ENCODE peak calls at places on chromosomes 3 and 15, in eight cellular contexts. P is cardiac muscle cell; C is Peyer's patch; S is heart left ventricle; B is CD4-positive, alpha-beta T cell; E is heart right ventricle; G is body of pancreas; A is IMR-90. F is an unnamed sample.

GRCh38 chr3:13501527-13501926 is 21.4 kb downstream of the HDAC11 start:
- DNase-seq in G (no peak), B (no peak), P (no peak), C (no peak), E (no peak), A (no peak), S (peak), F (no peak)

GRCh38 chr3:61158676-61159075 is 92.6 kb downstream of the FHIT start:
- DNase-seq in E (no peak), A (no peak), C (no peak), P (no peak), S (no peak), G (no peak), B (no peak), F (no peak)

GRCh38 chr3:124363451-124363850 is 366.8 kb upstream of the UMPS start:
- DNase-seq in P (no peak), A (peak), B (no peak), G (no peak), C (no peak), S (no peak), E (no peak), F (no peak)

GRCh38 chr3:94587291-94587690 is 524.4 kb downstream of the NSUN3 start:
- DNase-seq in A (no peak), C (no peak), S (no peak), P (no peak), E (no peak), G (no peak), B (no peak), F (no peak)

GRCh38 chr3:29186982-29187718 is 93.7 kb upstream of the RBMS3 start:
- DNase-seq in A (peak), G (no peak), E (no peak), C (no peak), S (no peak), B (no peak), P (no peak), F (no peak)

GRCh38 chr15:54582863-54583643 is 604.8 kb downstream of the UNC13C start:
- DNase-seq in G (no peak), B (no peak), C (no peak), S (no peak), A (no peak), E (no peak), P (no peak), F (no peak)

GRCh38 chr3:47162695-47163022 is 1.3 kb downstream of the SETD2 start:
- DNase-seq in A (peak), P (no peak), E (no peak), S (no peak), G (no peak), B (no peak), C (no peak), F (no peak)

GRCh38 chr15:86001200-86001599 is 78.5 kb upstream of the AGBL1 start:
- DNase-seq in B (no peak), A (no peak), S (no peak), G (no peak), P (no peak), C (no peak), E (no peak), F (no peak)

GRCh38 chr15:70625438-70625837 is 137.9 kb downstream of the UACA start:
- DNase-seq in S (no peak), P (no peak), C (no peak), E (no peak), B (no peak), G (no peak), A (no peak), F (no peak)

GRCh38 chr3:178794711-178795110 is 258.5 kb downstream of the KCNMB2 start:
- DNase-seq in A (no peak), B (no peak), G (no peak), P (no peak), C (no peak), E (no peak), S (no peak), F (no peak)

GRCh38 chr15:31080618-31081017 is 20.9 kb downstream of the TRPM1 start:
- DNase-seq in G (peak), A (no peak), S (peak), B (peak), C (peak), E (peak), P (peak), F (no peak)

GRCh38 chr3:171967932-171968678 is 71.3 kb upstream of the FNDC3B start:
- DNase-seq in G (no peak), A (peak), B (no peak), E (peak), C (no peak), P (no peak), S (no peak), F (no peak)

GRCh38 chr15:71559098-71559497 is 251.3 kb upstream of the NR2E3 start:
- DNase-seq in C (no peak), G (no peak), B (no peak), A (peak), P (no peak), E (no peak), S (no peak), F (no peak)

GRCh38 chr3:134350861-134351311 is 23.4 kb downstream of the AMOTL2 start:
- DNase-seq in A (no peak), E (no peak), P (no peak), G (peak), S (no peak), B (no peak), C (no peak), F (no peak)

GRCh38 chr3:98855811-98856400 is 45.6 kb downstream of the DCBLD2 start:
- DNase-seq in E (no peak), G (no peak), S (no peak), A (peak), C (no peak), B (no peak), P (no peak), F (no peak)

GRCh38 chr3:177640319-177640997 is 443.2 kb upstream of the TBL1XR1 start:
- DNase-seq in P (no peak), B (no peak), E (no peak), G (no peak), A (no peak), S (no peak), C (no peak), F (no peak)

GRCh38 chr3:191499307-191500125 is 38.6 kb downstream of the PYDC2 start:
- DNase-seq in P (peak), S (peak), B (no peak), C (no peak), G (peak), A (peak), E (peak), F (no peak)

GRCh38 chr15:43903864-43904290 is 77.1 kb downstream of the WDR76 start:
- DNase-seq in B (peak), S (no peak), C (peak), E (peak), G (peak), P (peak), A (peak), F (no peak)

GRCh38 chr15:85488997-85489396 is 108.6 kb downstream of the AKAP13 start:
- DNase-seq in A (no peak), P (no peak), S (no peak), G (no peak), C (no peak), E (no peak), B (no peak), F (no peak)

GRCh38 chr3:67529337-67529736 is 125.1 kb downstream of the SUCLG2 start:
- DNase-seq in G (no peak), P (no peak), B (no peak), C (no peak), S (no peak), A (no peak), E (no peak), F (no peak)

GRCh38 chr3:126024049-126024854 is 55.3 kb downstream of the ROPN1B start:
- DNase-seq in E (no peak), B (no peak), C (no peak), A (no peak), G (no peak), P (no peak), S (no peak), F (no peak)

GRCh38 chr3:192022412-192022811 is 561.4 kb downstream of the PYDC2 start:
- DNase-seq in C (no peak), B (no peak), G (no peak), P (no peak), E (no peak), A (no peak), S (no peak), F (no peak)

GRCh38 chr3:30597769-30598134 is 8.6 kb upstream of the TGFBR2 start:
- DNase-seq in A (no peak), B (no peak), E (no peak), G (no peak), C (no peak), P (no peak), S (no peak), F (no peak)

GRCh38 chr3:30602946-30603345 is 3.5 kb upstream of the TGFBR2 start:
- DNase-seq in S (no peak), P (no peak), C (no peak), A (no peak), G (no peak), B (no peak), E (no peak), F (no peak)

GRCh38 chr3:30597131-30597768 is 9.2 kb upstream of the TGFBR2 start:
- DNase-seq in B (no peak), G (peak), P (no peak), S (no peak), E (no peak), A (peak), C (no peak), F (no peak)

GRCh38 chr3:30598663-30599545 is 7.5 kb upstream of the TGFBR2 start:
- DNase-seq in B (no peak), A (no peak), P (no peak), S (no peak), E (no peak), C (no peak), G (no peak), F (no peak)

DNA sequence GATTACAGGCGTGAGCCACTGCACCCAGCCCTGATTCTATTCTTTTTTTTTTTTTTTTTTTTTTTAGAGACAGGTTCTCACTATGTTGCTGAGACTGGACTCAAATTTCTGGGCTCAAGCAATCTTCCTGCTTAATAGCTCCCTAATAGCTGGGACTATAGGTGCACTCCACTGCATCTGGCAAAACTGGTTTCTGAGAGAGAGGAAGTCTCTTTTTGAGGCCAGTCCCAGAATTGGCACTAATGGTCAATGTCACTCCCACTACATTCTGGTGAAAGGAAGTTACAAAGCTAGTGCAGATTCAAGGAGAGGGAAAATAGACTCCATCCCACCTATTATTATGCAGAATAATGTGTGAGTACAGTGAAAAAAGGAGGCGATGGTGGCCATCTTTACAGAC is 5.8 kb upstream of the TGFBR2 start:
- DNase-seq in E (no peak), S (no peak), P (no peak), A (no peak), C (no peak), B (no peak), G (no peak), F (no peak)
- H3K27ac ChIP-seq in E (no peak), S (no peak), P (no peak), A (no peak), C (no peak), B (no peak), G (no peak), F (no peak)

DNA sequence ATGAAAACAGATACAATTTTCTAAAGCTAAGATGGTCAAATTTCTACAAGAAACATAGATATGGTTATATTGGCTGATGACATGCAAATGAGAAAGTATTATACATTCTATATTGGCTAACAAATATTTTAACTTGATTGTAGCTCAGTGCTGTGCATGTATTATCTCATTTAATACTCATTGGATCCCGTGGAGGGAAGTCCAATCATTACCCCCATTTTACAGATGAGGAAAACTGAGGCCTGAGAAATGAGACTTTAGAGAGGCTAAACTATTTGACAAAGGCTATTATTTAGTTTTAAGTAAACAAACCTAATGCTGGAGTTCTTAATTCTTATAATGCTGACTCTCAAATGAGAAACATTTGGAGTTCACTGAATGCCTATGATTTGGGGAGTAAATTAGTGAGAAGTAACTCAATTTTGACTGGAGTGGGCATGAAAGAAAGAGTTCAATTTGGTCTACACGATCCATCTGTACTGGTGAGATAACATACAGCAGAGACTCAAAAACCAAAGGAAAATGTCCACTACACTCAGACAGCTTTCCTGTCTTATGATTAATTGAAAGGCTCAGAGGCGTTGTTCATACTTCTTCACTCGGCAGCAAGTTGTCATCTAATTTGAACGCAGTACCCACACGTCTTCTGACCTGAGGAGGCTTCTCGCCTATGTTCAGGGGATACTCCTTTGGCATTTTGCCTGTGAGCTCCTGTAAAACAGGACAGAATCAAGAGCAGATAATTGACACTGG is 72.2 kb upstream of the LMOD3 start:
- DNase-seq in G (no peak), B (no peak), S (no peak), E (no peak), P (no peak), A (no peak), C (no peak), F (no peak)
- H3K27ac ChIP-seq in G (no peak), B (no peak), S (no peak), E (no peak), P (no peak), A (no peak), C (no peak), F (no peak)

GRCh38 chr15:64938192-64938591 is 26.5 kb downstream of the ANKDD1A start:
- DNase-seq in C (no peak), P (no peak), E (no peak), S (no peak), G (no peak), B (no peak), A (peak), F (no peak)
- H3K27ac ChIP-seq in C (no peak), P (no peak), E (no peak), S (no peak), G (no peak), B (no peak), A (no peak), F (no peak)

DNA sequence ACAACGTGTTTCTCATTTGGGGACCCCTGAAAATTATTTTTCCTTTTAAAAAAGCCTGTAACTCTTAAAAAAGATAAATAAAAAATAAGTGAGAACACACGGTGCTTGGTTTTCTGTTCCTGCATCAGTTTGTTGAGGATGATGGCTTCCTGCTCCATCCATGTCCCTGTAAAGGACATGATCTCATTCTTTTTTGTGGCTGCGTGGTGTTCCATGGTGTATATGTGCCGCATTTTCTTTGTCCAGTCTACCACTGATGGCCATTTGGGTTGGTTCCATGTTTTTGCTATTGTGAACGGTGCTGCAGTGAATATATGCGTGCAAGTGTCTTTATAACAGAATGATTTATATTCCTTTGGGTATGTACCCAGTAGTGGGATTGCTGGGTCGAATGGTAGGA is 2.3 kb downstream of the TSPAN3 start:
- DNase-seq in B (no peak), E (no peak), G (no peak), S (no peak), P (no peak), C (no peak), A (no peak), F (no peak)
- H3K27ac ChIP-seq in B (no peak), E (no peak), G (peak), S (no peak), P (no peak), C (peak), A (no peak), F (no peak)

GRCh38 chr3:183697610-183698317 is at the start of gene YEATS2:
- DNase-seq in G (peak), P (peak), S (peak), A (peak), B (peak), C (peak), E (peak), F (peak)

GRCh38 chr3:183698760-183699159 is 1.2 kb downstream of the YEATS2 start:
- DNase-seq in S (no peak), E (peak), B (no peak), A (peak), G (no peak), C (peak), P (peak), F (no peak)

GRCh38 chr3:183697123-183697609 is 431 bp upstream of the YEATS2 start:
- DNase-seq in S (no peak), A (no peak), B (no peak), C (no peak), E (no peak), G (no peak), P (no peak), F (no peak)

GRCh38 chr3:183698318-183698731 is 728 bp downstream of the YEATS2 start:
- DNase-seq in B (peak), A (peak), E (peak), G (peak), P (peak), S (no peak), C (peak), F (peak)

GRCh38 chr3:183699238-183699947 is 1.8 kb downstream of the YEATS2 start:
- DNase-seq in E (no peak), P (no peak), S (no peak), G (no peak), B (no peak), C (no peak), A (no peak), F (no peak)
- H3K27ac ChIP-seq in E (peak), P (no peak), S (peak), G (peak), B (no peak), C (no peak), A (no peak), F (peak)

GRCh38 chr3:50602675-50603191 is 8.8 kb downstream of the CISH start:
- DNase-seq in G (peak), E (no peak), C (no peak), S (no peak), P (no peak), B (no peak), A (no peak), F (no peak)

GRCh38 chr3:50600841-50601591 is 10.6 kb downstream of the CISH start:
- DNase-seq in A (peak), B (peak), E (peak), G (peak), P (peak), S (peak), C (peak), F (peak)

GRCh38 chr3:50600141-50600753 is 11.3 kb downstream of the CISH start:
- DNase-seq in S (no peak), C (no peak), A (no peak), G (peak), B (no peak), P (no peak), E (no peak), F (no peak)

GRCh38 chr3:50599716-50600118 is 11.9 kb downstream of the CISH start:
- DNase-seq in P (no peak), G (no peak), B (no peak), A (no peak), E (no peak), C (no peak), S (no peak), F (no peak)

GRCh38 chr3:50599115-50599715 is 12.4 kb downstream of the CISH start:
- DNase-seq in C (no peak), G (no peak), A (no peak), S (no peak), E (no peak), P (no peak), B (no peak), F (no peak)
- H3K27ac ChIP-seq in C (peak), G (peak), A (no peak), S (peak), E (peak), P (peak), B (no peak), F (no peak)

GRCh38 chr15:67104453-67104852 is 39.1 kb downstream of the SMAD3 start:
- DNase-seq in C (no peak), G (no peak), B (no peak), E (no peak), A (no peak), S (no peak), P (no peak), F (no peak)
- H3K27ac ChIP-seq in C (peak), G (peak), B (peak), E (peak), A (peak), S (no peak), P (no peak), F (peak)

GRCh38 chr3:127608362-127608718 is 10.1 kb downstream of the MCM2 start:
- DNase-seq in C (no peak), E (peak), P (no peak), B (no peak), S (peak), A (no peak), G (no peak), F (no peak)

GRCh38 chr3:127606086-127606805 is 8.0 kb downstream of the MCM2 start:
- DNase-seq in P (no peak), B (no peak), E (no peak), G (no peak), S (peak), C (no peak), A (no peak), F (no peak)

GRCh38 chr3:127606981-127607595 is 8.9 kb downstream of the MCM2 start:
- DNase-seq in A (no peak), C (no peak), P (no peak), S (peak), E (no peak), B (no peak), G (no peak), F (no peak)

GRCh38 chr3:127610105-127610504 is 11.9 kb downstream of the MCM2 start:
- DNase-seq in B (no peak), E (no peak), C (no peak), S (no peak), A (peak), P (no peak), G (no peak), F (no peak)

GRCh38 chr3:127607675-127608361 is 9.6 kb downstream of the MCM2 start:
- DNase-seq in C (no peak), E (no peak), P (no peak), G (no peak), S (no peak), A (no peak), B (no peak), F (no peak)
- H3K27ac ChIP-seq in C (no peak), E (peak), P (no peak), G (no peak), S (peak), A (no peak), B (no peak), F (no peak)

DNA sequence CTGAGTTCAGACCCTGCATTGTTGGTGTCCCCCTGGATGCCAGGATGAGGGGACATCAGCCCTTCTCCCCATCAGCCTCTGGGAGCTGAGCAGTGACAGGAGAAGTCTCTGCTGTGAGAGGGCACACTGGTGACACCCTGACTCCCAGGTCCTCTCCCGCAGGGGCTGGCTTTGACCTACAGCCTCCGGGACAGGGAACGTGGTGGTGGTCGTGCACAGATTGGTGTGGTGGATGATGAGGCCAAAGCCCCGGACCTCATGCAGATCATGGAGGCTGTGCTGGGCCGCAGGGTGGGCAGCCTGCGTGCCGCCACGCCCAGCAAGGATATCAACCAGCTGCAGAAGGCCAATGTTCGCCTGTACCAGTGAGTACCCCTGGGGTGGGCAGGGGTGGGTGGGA is 6.7 kb downstream of the VILL start:
- DNase-seq in C (no peak), E (no peak), B (no peak), A (no peak), P (no peak), G (no peak), S (no peak), F (no peak)
- H3K27ac ChIP-seq in C (peak), E (peak), B (no peak), A (no peak), P (no peak), G (no peak), S (no peak), F (no peak)